ENCODE peak calls at places on chromosome 4, in ten cellular contexts. G, A, I, M, U, R, W, V, B and X are unnamed samples.

GRCh38 chr4:148444296-148445070 is 2.3 kb upstream of the NR3C2 start:
- DNase-seq in G (no peak), A (peak), I (no peak), M (no peak), U (no peak), R (no peak), W (peak), V (no peak), B (no peak), X (peak)

GRCh38 chr4:133146574-133147198 is 2.4 kb upstream of the PCDH10 start:
- DNase-seq in G (no peak), A (peak), I (peak), M (no peak), U (no peak), R (peak), W (peak), V (no peak), B (peak), X (peak)

GRCh38 chr4:60884545-60884944 is 315.6 kb upstream of the ADGRL3 start:
- DNase-seq in G (no peak), A (no peak), I (no peak), M (no peak), U (no peak), R (no peak), W (no peak), V (no peak), B (no peak), X (no peak)

GRCh38 chr4:14924945-14925344 is 77.3 kb upstream of the CPEB2 start:
- DNase-seq in G (no peak), A (no peak), I (no peak), M (no peak), U (no peak), R (no peak), W (no peak), V (no peak), B (no peak), X (no peak)

GRCh38 chr4:910366-911091 is 21.6 kb downstream of the GAK start:
- DNase-seq in G (no peak), A (no peak), I (no peak), M (no peak), U (no peak), R (no peak), W (no peak), V (no peak), B (no peak), X (no peak)

GRCh38 chr4:155411546-155411945 is 34.8 kb upstream of the MAP9 start:
- DNase-seq in G (no peak), A (no peak), I (no peak), M (no peak), U (no peak), R (no peak), W (no peak), V (no peak), B (no peak), X (no peak)

GRCh38 chr4:8915201-8916200 is 43.9 kb upstream of the HMX1 start:
- DNase-seq in G (no peak), A (no peak), I (no peak), M (no peak), U (no peak), R (no peak), W (no peak), V (peak), B (no peak), X (no peak)

GRCh38 chr4:99447513-99447912 is 12.4 kb upstream of the ADH7 start:
- DNase-seq in G (no peak), A (no peak), I (no peak), M (no peak), U (no peak), R (no peak), W (no peak), V (no peak), B (no peak), X (no peak)

GRCh38 chr4:183830438-183830985 is 74.6 kb upstream of the STOX2 start:
- DNase-seq in G (no peak), A (no peak), I (no peak), M (no peak), U (no peak), R (no peak), W (no peak), V (no peak), B (no peak), X (no peak)